ENCODE peak calls at places on chromosomes 5 and 9, in nine cellular contexts. L is AG04450; B is LoVo; P is Peyer's patch; D is SJSA1; G is cardiac fibroblast; A is stimulated activated CD4-positive, alpha-beta T cell treated with anti-CD3 and anti-CD28 coated beads, Interleukin-4, amount 100 ng/mL, for 24 hours; I is A172; T is CD8-positive, alpha-beta T cell. J is an unnamed sample.

GRCh38 chr5:14204785-14205321 is 61.7 kb downstream of the TRIO start:
- DNase-seq in B (peak; percentile 72), D (peak; percentile 74), G (peak; percentile 94), T (no peak), P (peak; percentile 84), L (no peak), I (peak; percentile 75), A (no peak), J (peak; percentile 84)

GRCh38 chr5:110342683-110343082 is 383.8 kb downstream of the TMEM232 start:
- DNase-seq in G (no peak), A (no peak), B (no peak), L (no peak), D (no peak), P (no peak), I (no peak), T (no peak), J (no peak)

GRCh38 chr5:140497897-140498296 is 49.6 kb upstream of the EIF4EBP3 start:
- DNase-seq in G (no peak), L (no peak), D (no peak), P (no peak), T (no peak), A (no peak), I (no peak), B (no peak), J (no peak)

GRCh38 chr9:108386859-108387384 is 468.9 kb downstream of the ACTL7B start:
- DNase-seq in I (peak; percentile 51), G (peak; percentile 43), P (no peak), B (no peak), T (no peak), A (no peak), L (peak; percentile 24), D (peak; percentile 3), J (peak; percentile 48)

GRCh38 chr5:82164109-82164956 is 113.8 kb downstream of the RPS23 start:
- DNase-seq in P (no peak), B (no peak), L (peak; percentile 85), T (no peak), G (peak; percentile 93), A (no peak), I (peak; percentile 68), D (peak; percentile 78), J (peak; percentile 89)

GRCh38 chr5:126339215-126339805 is 83.9 kb upstream of the GRAMD2B start:
- DNase-seq in P (peak; percentile 68), A (peak; percentile 70), G (peak; percentile 87), L (peak; percentile 30), T (peak; percentile 57), B (peak; percentile 77), I (peak; percentile 72), D (peak; percentile 74), J (peak; percentile 84)

GRCh38 chr5:137836997-137837396 is 30.7 kb upstream of the MYOT start:
- DNase-seq in G (peak; percentile 46), A (no peak), P (no peak), T (no peak), I (peak; percentile 53), B (no peak), D (no peak), L (no peak), J (no peak)

GRCh38 chr5:83827111-83827541 is 106.5 kb upstream of the HAPLN1 start:
- DNase-seq in B (no peak), G (peak; percentile 82), A (no peak), I (peak; percentile 17), T (no peak), L (no peak), D (no peak), P (no peak), J (no peak)

GRCh38 chr9:89601856-89602562 is 2.8 kb upstream of the GADD45G start:
- DNase-seq in P (peak; percentile 24), I (no peak), D (no peak), G (no peak), A (no peak), L (no peak), T (no peak), B (no peak), J (no peak)

GRCh38 chr5:55222819-55223124 is 4.3 kb downstream of the MCIDAS start:
- DNase-seq in D (no peak), B (no peak), A (no peak), T (no peak), L (no peak), P (no peak), G (no peak), I (no peak), J (no peak)

GRCh38 chr9:130786526-130786925 is 48.5 kb upstream of the ABL1 start:
- DNase-seq in G (no peak), I (no peak), A (no peak), P (no peak), T (no peak), L (no peak), B (no peak), D (no peak), J (no peak)

GRCh38 chr5:144126707-144127106 is 43.8 kb downstream of the YIPF5 start:
- DNase-seq in I (no peak), P (no peak), A (no peak), L (no peak), G (no peak), B (no peak), T (no peak), D (no peak), J (no peak)

GRCh38 chr9:7549261-7549660 is 250.3 kb downstream of the DMAC1 start:
- DNase-seq in P (peak; percentile 46), L (no peak), I (no peak), T (no peak), B (no peak), G (no peak), A (no peak), D (no peak), J (no peak)

GRCh38 chr9:37464426-37465248 is 613 bp downstream of the ZBTB5 start:
- DNase-seq in T (peak; percentile 87), P (no peak), I (no peak), L (no peak), A (peak; percentile 69), B (peak; percentile 58), G (peak; percentile 77), D (peak; percentile 84), J (peak; percentile 76)

GRCh38 chr5:113345261-113345940 is 89.4 kb downstream of the TSSK1B start:
- DNase-seq in G (peak; percentile 84), A (no peak), L (no peak), T (no peak), P (no peak), I (no peak), D (no peak), B (peak; percentile 36), J (peak; percentile 76)

GRCh38 chr5:142715291-142715690 is 29.4 kb upstream of the FGF1 start:
- DNase-seq in A (no peak), P (no peak), T (no peak), I (no peak), B (no peak), D (no peak), L (no peak), G (no peak), J (no peak)

GRCh38 chr9:16356196-16356765 is 514.2 kb downstream of the BNC2 start:
- DNase-seq in A (no peak), T (no peak), L (no peak), P (no peak), I (no peak), G (no peak), D (no peak), B (no peak), J (no peak)

GRCh38 chr5:74072646-74073045 is 446.6 kb downstream of the ARHGEF28 start:
- DNase-seq in A (no peak), L (no peak), T (no peak), B (no peak), P (no peak), D (no peak), G (peak; percentile 20), I (no peak), J (no peak)

GRCh38 chr5:132074772-132075718 is 1.5 kb downstream of the CSF2 start:
- DNase-seq in A (peak; percentile 34), L (no peak), P (no peak), I (no peak), G (no peak), B (no peak), T (no peak), D (no peak), J (no peak)

GRCh38 chr9:108815156-108815555 is 40.6 kb downstream of the ACTL7B start:
- DNase-seq in B (peak; percentile 6), G (no peak), D (no peak), L (no peak), A (no peak), I (no peak), T (no peak), P (no peak), J (no peak)

GRCh38 chr9:15837079-15837679 is 284.3 kb downstream of the CCDC171 start:
- DNase-seq in D (peak; percentile 27), L (peak; percentile 30), G (peak; percentile 79), P (peak; percentile 50), A (peak; percentile 13), I (peak; percentile 61), T (peak; percentile 11), B (peak; percentile 66), J (peak; percentile 37)

GRCh38 chr9:112437406-112437805 is 49.2 kb upstream of the KIAA1958 start:
- DNase-seq in G (no peak), D (no peak), T (no peak), B (no peak), P (no peak), I (no peak), L (no peak), A (no peak), J (no peak)

GRCh38 chr5:176822426-176823075 is 12.2 kb downstream of the UNC5A start:
- DNase-seq in I (peak; percentile 77), T (no peak), D (no peak), L (no peak), P (no peak), G (no peak), A (no peak), B (peak; percentile 89), J (no peak)

GRCh38 chr9:113992994-113993393 is 85.1 kb downstream of the AMBP start:
- DNase-seq in T (no peak), I (no peak), L (no peak), P (peak; percentile 45), G (no peak), D (no peak), A (no peak), B (no peak), J (no peak)

GRCh38 chr9:130701059-130702022 is 7.8 kb downstream of the EXOSC2 start:
- DNase-seq in A (peak; percentile 79), G (peak; percentile 87), T (peak; percentile 78), L (peak; percentile 81), D (peak; percentile 60), B (peak; percentile 50), I (peak; percentile 38), P (peak; percentile 86), J (peak; percentile 67)

GRCh38 chr9:110579763-110580255 is 268 bp upstream of the SVEP1 start:
- DNase-seq in B (no peak), G (peak; percentile 56), I (no peak), L (no peak), P (no peak), T (no peak), D (peak; percentile 3), A (no peak), J (peak; percentile 95)

GRCh38 chr5:24226492-24226891 is 418.3 kb downstream of the CDH10 start:
- DNase-seq in D (no peak), B (no peak), G (peak; percentile 9), I (peak; percentile 38), P (no peak), L (no peak), T (no peak), A (no peak), J (peak; percentile 3)

GRCh38 chr5:54404568-54404967 is 50.9 kb upstream of the HSPB3 start:
- DNase-seq in D (peak; percentile 28), I (no peak), T (no peak), P (no peak), B (no peak), G (no peak), L (no peak), A (no peak), J (no peak)

GRCh38 chr5:109340351-109340750 is 69.4 kb downstream of the PJA2 start:
- DNase-seq in B (no peak), D (no peak), T (no peak), P (no peak), G (no peak), L (no peak), I (no peak), A (no peak), J (no peak)

GRCh38 chr5:13648822-13649221 is 295.7 kb downstream of the DNAH5 start:
- DNase-seq in D (no peak), I (no peak), A (no peak), B (no peak), L (no peak), G (no peak), P (no peak), T (no peak), J (no peak)

GRCh38 chr9:84297162-84297821 is 43.3 kb downstream of the SLC28A3 start:
- DNase-seq in A (no peak), B (no peak), P (no peak), D (peak; percentile 48), I (peak; percentile 49), T (no peak), L (peak; percentile 55), G (peak; percentile 71), J (peak; percentile 72)